ENCODE peak calls at places on chromosome 2, in eight cellular contexts. One of them, this sample, is unnamed.

GRCh38 chr2:169767243-169767888 is 31.3 kb upstream of the SSB start:
- DNase-seq in GM20000: peak; percentile 74
- DNase-seq in A549: peak; percentile 28
- DNase-seq in GM12865: peak; percentile 69
- DNase-seq in cardiac fibroblast: peak; percentile 75
- DNase-seq in ovary: peak; percentile 49
- DNase-seq in GM13977: peak; percentile 73
- DNase-seq in A673: peak; percentile 70
- DNase-seq in this sample: peak; percentile 14

GRCh38 chr2:9763356-9764152 is 79.7 kb upstream of the TAF1B start:
- DNase-seq in GM20000: no peak
- DNase-seq in A549: no peak
- DNase-seq in GM12865: no peak
- DNase-seq in cardiac fibroblast: no peak
- DNase-seq in ovary: no peak
- DNase-seq in GM13977: no peak
- DNase-seq in A673: no peak
- DNase-seq in this sample: no peak

GRCh38 chr2:30940805-30941204 is 133.6 kb upstream of the CAPN13 start:
- DNase-seq in GM20000: no peak
- DNase-seq in A549: no peak
- DNase-seq in GM12865: no peak
- DNase-seq in cardiac fibroblast: no peak
- DNase-seq in ovary: no peak
- DNase-seq in GM13977: no peak
- DNase-seq in A673: no peak
- DNase-seq in this sample: no peak

GRCh38 chr2:219243291-219243761 is 1.9 kb downstream of the GLB1L start:
- DNase-seq in GM20000: no peak
- DNase-seq in A549: no peak
- DNase-seq in GM12865: no peak
- DNase-seq in cardiac fibroblast: peak; percentile 50
- DNase-seq in ovary: no peak
- DNase-seq in GM13977: no peak
- DNase-seq in A673: no peak
- DNase-seq in this sample: no peak

GRCh38 chr2:200862532-200863000 is 1.9 kb downstream of the CLK1 start:
- DNase-seq in GM20000: peak; percentile 51
- DNase-seq in A549: no peak
- DNase-seq in GM12865: peak; percentile 59
- DNase-seq in cardiac fibroblast: peak; percentile 61
- DNase-seq in ovary: peak; percentile 27
- DNase-seq in GM13977: peak; percentile 58
- DNase-seq in A673: peak; percentile 50
- DNase-seq in this sample: no peak

GRCh38 chr2:65503746-65504145 is 71.3 kb upstream of the SPRED2 start:
- DNase-seq in GM20000: no peak
- DNase-seq in A549: no peak
- DNase-seq in GM12865: no peak
- DNase-seq in cardiac fibroblast: no peak
- DNase-seq in ovary: no peak
- DNase-seq in GM13977: no peak
- DNase-seq in A673: no peak
- DNase-seq in this sample: no peak

GRCh38 chr2:43288417-43289305 is 62.3 kb upstream of the ZFP36L2 start:
- DNase-seq in GM20000: no peak
- DNase-seq in A549: no peak
- DNase-seq in GM12865: no peak
- DNase-seq in cardiac fibroblast: no peak
- DNase-seq in ovary: no peak
- DNase-seq in GM13977: no peak
- DNase-seq in A673: no peak
- DNase-seq in this sample: no peak

GRCh38 chr2:145119225-145119624 is 599.3 kb upstream of the ZEB2 start:
- DNase-seq in GM20000: peak; percentile 2
- DNase-seq in A549: no peak
- DNase-seq in GM12865: peak; percentile 0
- DNase-seq in cardiac fibroblast: no peak
- DNase-seq in ovary: no peak
- DNase-seq in GM13977: no peak
- DNase-seq in A673: no peak
- DNase-seq in this sample: no peak

GRCh38 chr2:191180712-191181111 is 29.9 kb upstream of the STAT4 start:
- DNase-seq in GM20000: no peak
- DNase-seq in A549: no peak
- DNase-seq in GM12865: no peak
- DNase-seq in cardiac fibroblast: peak; percentile 72
- DNase-seq in ovary: no peak
- DNase-seq in GM13977: no peak
- DNase-seq in A673: no peak
- DNase-seq in this sample: no peak

GRCh38 chr2:99928472-99929053 is 213.8 kb downstream of the AFF3 start:
- DNase-seq in GM20000: no peak
- DNase-seq in A549: no peak
- DNase-seq in GM12865: peak; percentile 58
- DNase-seq in cardiac fibroblast: no peak
- DNase-seq in ovary: no peak
- DNase-seq in GM13977: no peak
- DNase-seq in A673: no peak
- DNase-seq in this sample: no peak

GRCh38 chr2:109031481-109032228 is 42.6 kb upstream of the EDAR start:
- DNase-seq in GM20000: peak; percentile 45
- DNase-seq in A549: peak; percentile 15
- DNase-seq in GM12865: peak; percentile 71
- DNase-seq in cardiac fibroblast: peak; percentile 65
- DNase-seq in ovary: peak; percentile 10
- DNase-seq in GM13977: peak; percentile 32
- DNase-seq in A673: peak; percentile 66
- DNase-seq in this sample: no peak

GRCh38 chr2:20027715-20028434 is 15.4 kb upstream of the MATN3 start:
- DNase-seq in GM20000: no peak
- DNase-seq in A549: no peak
- DNase-seq in GM12865: no peak
- DNase-seq in cardiac fibroblast: peak; percentile 42
- DNase-seq in ovary: no peak
- DNase-seq in GM13977: no peak
- DNase-seq in A673: no peak
- DNase-seq in this sample: no peak

GRCh38 chr2:74440005-74440377 is 1.7 kb downstream of the RTKN start:
- DNase-seq in GM20000: no peak
- DNase-seq in A549: no peak
- DNase-seq in GM12865: no peak
- DNase-seq in cardiac fibroblast: peak; percentile 74
- DNase-seq in ovary: no peak
- DNase-seq in GM13977: no peak
- DNase-seq in A673: no peak
- DNase-seq in this sample: no peak

GRCh38 chr2:237312021-237312755 is 101.8 kb downstream of the COL6A3 start:
- DNase-seq in GM20000: no peak
- DNase-seq in A549: no peak
- DNase-seq in GM12865: no peak
- DNase-seq in cardiac fibroblast: no peak
- DNase-seq in ovary: no peak
- DNase-seq in GM13977: no peak
- DNase-seq in A673: no peak
- DNase-seq in this sample: no peak

GRCh38 chr2:8526403-8526696 is 155.5 kb upstream of the ID2 start:
- DNase-seq in GM20000: no peak
- DNase-seq in A549: no peak
- DNase-seq in GM12865: no peak
- DNase-seq in cardiac fibroblast: no peak
- DNase-seq in ovary: no peak
- DNase-seq in GM13977: no peak
- DNase-seq in A673: no peak
- DNase-seq in this sample: no peak

GRCh38 chr2:8525236-8525581 is 156.6 kb upstream of the ID2 start:
- DNase-seq in GM20000: no peak
- DNase-seq in A549: no peak
- DNase-seq in GM12865: no peak
- DNase-seq in cardiac fibroblast: no peak
- DNase-seq in ovary: no peak
- DNase-seq in GM13977: no peak
- DNase-seq in A673: no peak
- DNase-seq in this sample: no peak

GRCh38 chr2:8527031-8527430 is 154.8 kb upstream of the ID2 start:
- DNase-seq in GM20000: no peak
- DNase-seq in A549: no peak
- DNase-seq in GM12865: no peak
- DNase-seq in cardiac fibroblast: no peak
- DNase-seq in ovary: no peak
- DNase-seq in GM13977: no peak
- DNase-seq in A673: no peak
- DNase-seq in this sample: no peak

GRCh38 chr2:8524823-8525222 is 157.0 kb upstream of the ID2 start:
- DNase-seq in GM20000: no peak
- DNase-seq in A549: no peak
- DNase-seq in GM12865: no peak
- DNase-seq in cardiac fibroblast: no peak
- DNase-seq in ovary: no peak
- DNase-seq in GM13977: no peak
- DNase-seq in A673: no peak
- DNase-seq in this sample: no peak

GRCh38 chr2:8525582-8526402 is 156.1 kb upstream of the ID2 start:
- DNase-seq in GM20000: peak; percentile 82
- DNase-seq in A549: no peak
- DNase-seq in GM12865: peak; percentile 95
- DNase-seq in cardiac fibroblast: peak; percentile 64
- DNase-seq in ovary: peak; percentile 32
- DNase-seq in GM13977: peak; percentile 67
- DNase-seq in A673: no peak
- DNase-seq in this sample: no peak
- TF ChIP-seq CTCF in GM20000: peak; percentile 27
- TF ChIP-seq CTCF in A549: no peak
- TF ChIP-seq CTCF in GM12865: peak; percentile 46
- TF ChIP-seq CTCF in cardiac fibroblast: no peak
- TF ChIP-seq CTCF in ovary: no peak
- TF ChIP-seq CTCF in GM13977: peak; percentile 46
- TF ChIP-seq CTCF in A673: no peak
- TF ChIP-seq CTCF in this sample: no peak

GRCh38 chr2:147660680-147661079 is 184.1 kb upstream of the ACVR2A start:
- DNase-seq in GM20000: no peak
- DNase-seq in A549: no peak
- DNase-seq in GM12865: no peak
- DNase-seq in cardiac fibroblast: no peak
- DNase-seq in ovary: no peak
- DNase-seq in GM13977: no peak
- DNase-seq in A673: peak; percentile 54
- DNase-seq in this sample: no peak

GRCh38 chr2:147663964-147664363 is 180.9 kb upstream of the ACVR2A start:
- DNase-seq in GM20000: no peak
- DNase-seq in A549: no peak
- DNase-seq in GM12865: no peak
- DNase-seq in cardiac fibroblast: no peak
- DNase-seq in ovary: no peak
- DNase-seq in GM13977: no peak
- DNase-seq in A673: no peak
- DNase-seq in this sample: no peak

GRCh38 chr2:147665035-147665434 is 179.8 kb upstream of the ACVR2A start:
- DNase-seq in GM20000: no peak
- DNase-seq in A549: no peak
- DNase-seq in GM12865: peak; percentile 16
- DNase-seq in cardiac fibroblast: no peak
- DNase-seq in ovary: no peak
- DNase-seq in GM13977: no peak
- DNase-seq in A673: no peak
- DNase-seq in this sample: no peak

GRCh38 chr2:147663153-147663961 is 181.5 kb upstream of the ACVR2A start:
- DNase-seq in GM20000: peak; percentile 16
- DNase-seq in A549: no peak
- DNase-seq in GM12865: peak; percentile 62
- DNase-seq in cardiac fibroblast: no peak
- DNase-seq in ovary: no peak
- DNase-seq in GM13977: no peak
- DNase-seq in A673: no peak
- DNase-seq in this sample: no peak

GRCh38 chr2:147662221-147662620 is 182.6 kb upstream of the ACVR2A start:
- DNase-seq in GM20000: no peak
- DNase-seq in A549: no peak
- DNase-seq in GM12865: no peak
- DNase-seq in cardiac fibroblast: no peak
- DNase-seq in ovary: no peak
- DNase-seq in GM13977: no peak
- DNase-seq in A673: no peak
- DNase-seq in this sample: no peak
- TF ChIP-seq CTCF in GM20000: no peak
- TF ChIP-seq CTCF in A549: no peak
- TF ChIP-seq CTCF in GM12865: no peak
- TF ChIP-seq CTCF in cardiac fibroblast: no peak
- TF ChIP-seq CTCF in ovary: no peak
- TF ChIP-seq CTCF in GM13977: no peak
- TF ChIP-seq CTCF in A673: no peak
- TF ChIP-seq CTCF in this sample: no peak

GRCh38 chr2:215830313-215830712 is 183.0 kb downstream of the MREG start:
- DNase-seq in GM20000: no peak
- DNase-seq in A549: no peak
- DNase-seq in GM12865: no peak
- DNase-seq in cardiac fibroblast: peak; percentile 88
- DNase-seq in ovary: peak; percentile 24
- DNase-seq in GM13977: no peak
- DNase-seq in A673: no peak
- DNase-seq in this sample: no peak
- TF ChIP-seq CTCF in GM20000: no peak
- TF ChIP-seq CTCF in A549: no peak
- TF ChIP-seq CTCF in GM12865: no peak
- TF ChIP-seq CTCF in cardiac fibroblast: no peak
- TF ChIP-seq CTCF in ovary: no peak
- TF ChIP-seq CTCF in GM13977: no peak
- TF ChIP-seq CTCF in A673: no peak
- TF ChIP-seq CTCF in this sample: no peak

DNA sequence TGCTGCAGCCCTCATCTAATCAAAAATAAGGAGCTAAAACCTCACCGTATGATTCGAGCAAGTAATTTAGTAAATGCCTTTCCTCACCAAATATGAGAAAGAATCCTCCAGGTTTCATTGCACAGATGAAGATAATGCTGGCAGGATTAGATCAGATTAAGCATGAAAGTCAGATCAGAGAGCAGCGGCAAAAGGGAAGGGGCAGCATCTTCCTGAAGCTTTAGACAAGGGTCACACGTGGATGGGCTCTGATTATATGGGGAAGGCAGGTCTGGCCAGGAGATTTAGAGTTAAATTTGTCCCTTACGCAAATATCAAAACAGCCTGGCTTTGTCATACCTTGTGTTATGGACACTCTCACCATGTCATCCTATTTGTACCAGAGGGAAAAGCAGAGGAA is 196.5 kb upstream of the SIX3 start:
- DNase-seq in GM20000: no peak
- DNase-seq in A549: no peak
- DNase-seq in GM12865: no peak
- DNase-seq in cardiac fibroblast: no peak
- DNase-seq in ovary: no peak
- DNase-seq in GM13977: no peak
- DNase-seq in A673: no peak
- DNase-seq in this sample: no peak
- TF ChIP-seq CTCF in GM20000: no peak
- TF ChIP-seq CTCF in A549: no peak
- TF ChIP-seq CTCF in GM12865: no peak
- TF ChIP-seq CTCF in cardiac fibroblast: no peak
- TF ChIP-seq CTCF in ovary: no peak
- TF ChIP-seq CTCF in GM13977: no peak
- TF ChIP-seq CTCF in A673: no peak
- TF ChIP-seq CTCF in this sample: no peak